ENCODE peak calls at places on chromosomes 7 and 10, in nine cellular contexts. D, F, M, X, W, C, O, B and U are unnamed samples.

GRCh38 chr10:29804025-29804852 is 169.5 kb upstream of the SVIL start:
- DNase-seq in C (no peak), D (no peak), O (peak), B (no peak), X (no peak), M (peak), W (no peak), F (peak), U (peak)

GRCh38 chr10:86730227-86730626 is 26.2 kb upstream of the BMPR1A start:
- DNase-seq in D (no peak), F (peak), M (no peak), C (no peak), B (peak), X (peak), W (no peak), O (no peak), U (no peak)

GRCh38 chr10:133159950-133160812 is at the start of gene KNDC1:
- DNase-seq in B (peak), D (no peak), W (no peak), O (peak), X (peak), F (no peak), C (no peak), M (peak), U (no peak)

GRCh38 chr7:101093907-101094306 is 8.6 kb downstream of the TRIM56 start:
- DNase-seq in D (no peak), O (peak), F (no peak), M (no peak), X (no peak), C (no peak), B (no peak), W (no peak), U (no peak)

GRCh38 chr7:25026156-25026555 is 46.2 kb upstream of the OSBPL3 start:
- DNase-seq in O (no peak), W (no peak), M (no peak), B (no peak), F (no peak), C (no peak), X (no peak), D (no peak), U (no peak)

GRCh38 chr10:69345402-69345801 is 67.1 kb downstream of the HK1 start:
- DNase-seq in O (no peak), F (peak), C (no peak), X (peak), M (no peak), W (peak), D (no peak), B (no peak), U (peak)

GRCh38 chr10:44859546-44860285 is 51.4 kb upstream of the TMEM72 start:
- DNase-seq in B (no peak), W (no peak), M (no peak), F (no peak), C (no peak), D (no peak), O (no peak), X (no peak), U (no peak)

GRCh38 chr10:75530337-75530736 is 98.9 kb downstream of the LRMDA start:
- DNase-seq in C (no peak), X (no peak), B (no peak), W (no peak), O (peak), M (peak), F (no peak), D (no peak), U (no peak)

GRCh38 chr7:31340603-31341002 is at the start of gene NEUROD6:
- DNase-seq in X (no peak), O (no peak), M (no peak), F (no peak), D (no peak), W (peak), C (no peak), B (no peak), U (no peak)

GRCh38 chr10:66501356-66501755 is 424.5 kb upstream of the LRRTM3 start:
- DNase-seq in W (no peak), D (no peak), B (no peak), F (no peak), X (no peak), C (no peak), M (no peak), O (no peak), U (no peak)

GRCh38 chr7:119900996-119901395 is 372.0 kb upstream of the KCND2 start:
- DNase-seq in X (no peak), W (no peak), F (no peak), B (peak), M (no peak), C (no peak), D (no peak), O (no peak), U (no peak)

GRCh38 chr7:19442016-19442785 is 266.6 kb downstream of the POLR1F start:
- DNase-seq in M (peak), X (no peak), D (no peak), F (no peak), O (peak), W (peak), C (no peak), B (peak), U (no peak)

GRCh38 chr7:137798073-137798763 is 48.6 kb downstream of the DGKI start:
- DNase-seq in D (no peak), B (no peak), M (no peak), X (no peak), C (peak), F (no peak), O (no peak), W (no peak), U (no peak)

GRCh38 chr7:23594879-23595604 is 2.1 kb upstream of the CCDC126 start:
- DNase-seq in W (no peak), B (no peak), D (no peak), O (no peak), X (no peak), C (peak), M (peak), F (no peak), U (no peak)